ENCODE peak calls at places on chromosomes 3 and 15, in seven cellular contexts. X is ascending aorta, Q is upper lobe of left lung, B is fibroblast of lung, O is heart left ventricle, H is PC-9, A is thoracic aorta. S is an unnamed sample.

GRCh38 chr3:110743202-110743601 is 328.4 kb upstream of the NECTIN3 start:
- DNase-seq in X (no peak), Q (peak; percentile 27), B (no peak), O (no peak), H (no peak), A (no peak), S (no peak)

GRCh38 chr3:190017575-190018288 is 103.0 kb downstream of the P3H2 start:
- DNase-seq in X (peak; percentile 67), Q (no peak), B (peak; percentile 88), O (no peak), H (peak; percentile 65), A (no peak), S (no peak)

GRCh38 chr15:43465105-43465504 is 27.9 kb downstream of the TP53BP1 start:
- DNase-seq in X (no peak), Q (no peak), B (peak; percentile 95), O (no peak), H (no peak), A (no peak), S (no peak)

GRCh38 chr3:157123621-157124020 is 36.3 kb downstream of the CCNL1 start:
- DNase-seq in X (no peak), Q (no peak), B (no peak), O (no peak), H (peak; percentile 31), A (no peak), S (no peak)

GRCh38 chr3:58200121-58200709 is 10.6 kb downstream of the DNASE1L3 start:
- DNase-seq in X (no peak), Q (no peak), B (no peak), O (no peak), H (no peak), A (no peak), S (no peak)

GRCh38 chr15:31391687-31392671 is 65.3 kb downstream of the KLF13 start:
- DNase-seq in X (peak; percentile 94), Q (peak; percentile 95), B (peak; percentile 72), O (peak; percentile 90), H (no peak), A (peak; percentile 70), S (peak; percentile 36)

GRCh38 chr15:90629217-90629616 is 87.9 kb upstream of the BLM start:
- DNase-seq in X (peak; percentile 37), Q (no peak), B (no peak), O (no peak), H (no peak), A (no peak), S (no peak)

GRCh38 chr3:4823986-4824947 is 155.0 kb upstream of the BHLHE40 start:
- DNase-seq in X (no peak), Q (no peak), B (no peak), O (no peak), H (no peak), A (no peak), S (no peak)

GRCh38 chr3:42498791-42499477 is 3.5 kb upstream of the VIPR1 start:
- DNase-seq in X (peak; percentile 61), Q (peak; percentile 14), B (no peak), O (peak; percentile 14), H (no peak), A (no peak), S (no peak)

GRCh38 chr15:89379818-89380217 is 45.2 kb upstream of the POLG start:
- DNase-seq in X (no peak), Q (no peak), B (no peak), O (no peak), H (peak; percentile 95), A (no peak), S (no peak)

GRCh38 chr3:1506090-1506489 is 413.3 kb downstream of the CNTN6 start:
- DNase-seq in X (no peak), Q (no peak), B (no peak), O (no peak), H (no peak), A (no peak), S (no peak)

GRCh38 chr3:11478167-11478566 is 165.5 kb downstream of the VGLL4 start:
- DNase-seq in X (no peak), Q (no peak), B (no peak), O (no peak), H (no peak), A (no peak), S (no peak)

GRCh38 chr3:14439501-14440167 is 37.2 kb downstream of the SLC6A6 start:
- DNase-seq in X (no peak), Q (peak; percentile 88), B (peak; percentile 57), O (peak; percentile 85), H (no peak), A (no peak), S (no peak)

GRCh38 chr3:134279466-134279865 is 28.8 kb upstream of the RYK start:
- DNase-seq in X (no peak), Q (no peak), B (no peak), O (no peak), H (no peak), A (no peak), S (no peak)

GRCh38 chr15:40702077-40702476 is 7.1 kb downstream of the RAD51 start:
- DNase-seq in X (no peak), Q (no peak), B (peak; percentile 37), O (no peak), H (no peak), A (no peak), S (no peak)

GRCh38 chr3:42665050-42665878 is 11.8 kb downstream of the ZBTB47 start:
- DNase-seq in X (peak; percentile 63), Q (no peak), B (no peak), O (no peak), H (no peak), A (no peak), S (no peak)

GRCh38 chr3:119628816-119629445 is 31.2 kb downstream of the PLA1A start:
- DNase-seq in X (peak; percentile 63), Q (no peak), B (peak; percentile 43), O (no peak), H (peak; percentile 53), A (no peak), S (no peak)

GRCh38 chr15:78850926-78851600 is 21.6 kb upstream of the MORF4L1 start:
- DNase-seq in X (no peak), Q (no peak), B (no peak), O (no peak), H (no peak), A (no peak), S (no peak)

GRCh38 chr15:48190932-48191573 is 412 bp upstream of the CTXN2 start:
- DNase-seq in X (peak; percentile 75), Q (peak; percentile 22), B (peak; percentile 76), O (peak; percentile 64), H (no peak), A (peak; percentile 7), S (no peak)

GRCh38 chr3:64214002-64214696 is 11.1 kb downstream of the PRICKLE2 start:
- DNase-seq in X (peak; percentile 82), Q (no peak), B (peak; percentile 99), O (peak; percentile 78), H (no peak), A (no peak), S (no peak)

GRCh38 chr3:143170043-143170442 is 50.5 kb downstream of the CHST2 start:
- DNase-seq in X (no peak), Q (no peak), B (no peak), O (no peak), H (no peak), A (no peak), S (no peak)
- H3K4me1 ChIP-seq in X (no peaks in the 10 kb centered on the region), Q (peaks cover 4% of the 10 kb centered on the region), B (peaks cover 16% of the 10 kb centered on the region), O (no peaks in the 10 kb centered on the region), H (no peaks in the 10 kb centered on the region), A (no peaks in the 10 kb centered on the region), S (no peaks in the 10 kb centered on the region)

GRCh38 chr3:44722103-44722401 is 7.4 kb upstream of the ZNF501 start:
- DNase-seq in X (no peak), Q (no peak), B (peak; percentile 4), O (no peak), H (no peak), A (no peak), S (no peak)

DNA sequence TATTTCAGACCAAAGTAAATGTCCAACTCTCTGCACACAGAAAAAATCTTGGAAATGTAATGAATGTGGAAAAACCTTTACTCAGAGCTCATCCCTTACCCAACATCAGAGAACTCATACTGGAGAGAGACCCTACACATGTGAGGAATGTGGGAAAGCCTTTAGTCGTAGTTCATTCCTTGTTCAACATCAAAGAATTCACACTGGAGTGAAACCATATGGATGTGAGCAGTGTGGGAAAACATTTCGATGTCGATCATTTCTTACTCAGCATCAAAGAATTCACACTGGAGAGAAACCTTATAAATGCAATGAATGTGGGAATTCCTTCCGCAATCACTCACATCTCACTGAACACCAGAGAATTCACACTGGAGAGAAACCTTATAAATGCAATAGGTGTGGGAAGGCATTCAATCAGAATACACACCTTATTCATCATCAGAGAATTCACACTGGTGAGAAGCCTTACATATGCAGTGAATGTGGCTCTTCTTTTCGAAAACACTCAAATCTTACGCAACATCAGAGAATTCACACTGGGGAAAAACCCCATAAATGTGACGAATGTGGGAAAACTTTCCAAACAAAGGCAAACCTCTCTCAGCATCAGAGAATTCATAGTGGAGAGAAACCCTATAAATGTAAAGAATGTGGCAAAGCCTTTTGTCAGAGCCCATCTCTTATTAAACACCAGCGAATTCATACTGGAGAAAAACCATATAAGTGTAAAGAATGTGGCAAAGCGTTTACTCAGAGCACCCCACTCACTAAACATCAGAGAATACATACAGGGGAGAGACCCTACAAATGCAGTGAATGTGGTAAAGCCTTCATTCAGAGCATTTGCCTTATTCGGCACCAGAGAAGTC is 8.0 kb upstream of the ZNF501 start:
- DNase-seq in X (no peak), Q (no peak), B (peak; percentile 33), O (no peak), H (no peak), A (no peak), S (no peak)
- H3K9me3 ChIP-seq in X (peaks cover 99% of the 10 kb centered on the region), Q (peaks cover 93% of the 10 kb centered on the region), B (peaks cover 6% of the 10 kb centered on the region), O (peaks cover 96% of the 10 kb centered on the region), H (peaks cover 52% of the 10 kb centered on the region), A (peaks cover 87% of the 10 kb centered on the region), S (peaks cover 99% of the 10 kb centered on the region)

DNA sequence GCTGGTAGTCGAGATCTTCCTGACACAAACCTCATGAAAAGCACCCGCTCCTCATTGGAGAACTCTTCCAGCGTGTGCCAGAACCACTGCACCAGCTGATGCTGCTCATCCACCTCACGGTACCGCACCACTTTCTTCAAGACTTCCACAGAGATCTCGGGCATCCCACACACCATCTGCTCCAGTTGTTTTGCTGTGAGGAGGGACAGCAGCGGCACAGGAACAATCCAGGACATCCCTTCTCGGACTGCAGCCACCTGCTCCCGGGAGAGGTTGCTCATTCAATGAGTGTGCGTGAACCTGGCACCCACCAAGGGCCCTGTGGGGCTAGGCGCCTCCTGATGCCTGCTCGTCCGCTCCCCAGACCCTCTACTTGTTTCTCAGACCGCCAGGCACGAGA is 15.1 kb downstream of the FBXL22 start:
- DNase-seq in X (no peak), Q (no peak), B (no peak), O (no peak), H (no peak), A (no peak), S (no peak)
- H3K36me3 ChIP-seq in X (peaks cover 56% of the 10 kb centered on the region), Q (peaks cover 53% of the 10 kb centered on the region), B (peaks cover 13% of the 10 kb centered on the region), O (peaks cover 84% of the 10 kb centered on the region), H (peaks cover 3% of the 10 kb centered on the region), A (peaks cover 20% of the 10 kb centered on the region), S (peaks cover 79% of the 10 kb centered on the region)

DNA sequence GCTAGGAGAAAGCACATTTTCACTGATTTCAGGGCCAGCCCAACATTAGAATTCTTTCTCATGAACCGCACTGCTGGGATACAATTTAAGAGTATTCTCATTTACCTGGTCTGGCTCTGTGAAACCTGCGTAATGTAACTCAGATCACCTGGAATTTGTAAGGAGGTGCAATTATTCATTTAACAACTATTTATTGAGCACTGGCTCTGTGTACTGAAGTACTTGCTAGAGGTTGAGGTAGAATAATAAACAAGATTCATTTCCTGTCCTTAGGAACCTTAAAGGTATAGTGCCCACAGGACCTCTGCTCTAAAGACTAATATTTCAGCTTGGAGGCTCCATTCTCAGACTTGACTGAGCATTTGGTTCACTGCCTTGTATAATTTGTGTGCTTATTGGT is 242.2 kb upstream of the ZPLD1 start:
- DNase-seq in X (no peak), Q (no peak), B (no peak), O (no peak), H (peak; percentile 53), A (no peak), S (no peak)
- H3K4me1 ChIP-seq in X (peaks cover 4% of the 10 kb centered on the region), Q (peaks cover 13% of the 10 kb centered on the region), B (no peaks in the 10 kb centered on the region), O (no peaks in the 10 kb centered on the region), H (peaks cover 28% of the 10 kb centered on the region), A (peaks cover 9% of the 10 kb centered on the region), S (peaks cover 40% of the 10 kb centered on the region)